ENCODE peak calls at places on chromosomes 6 and 20, in ten cellular contexts. L, V, E, K, O, X, T, Q, C and S are unnamed samples.
A peak's percentile ranks its signal among the peaks of the same experiment; 100 is the strongest.

GRCh38 chr6:112253842-112254816 is at the start of gene LAMA4:
- DNase-seq in C (peak; percentile 79), T (peak; percentile 87), V (peak; percentile 21), X (peak; percentile 52), Q (no peak), O (peak; percentile 49), E (peak; percentile 46), K (peak; percentile 58), L (no peak), S (peak; percentile 25)

GRCh38 chr6:73028124-73028766 is 197.1 kb downstream of the KHDC1L start:
- DNase-seq in L (no peak), E (peak; percentile 7), O (no peak), K (no peak), T (no peak), X (no peak), C (no peak), Q (no peak), V (no peak), S (no peak)

GRCh38 chr6:124960757-124961467 is 1.3 kb upstream of the RNF217 start:
- DNase-seq in V (no peak), C (peak; percentile 20), O (no peak), K (no peak), Q (no peak), T (no peak), L (no peak), E (no peak), X (no peak), S (no peak)

GRCh38 chr6:107132330-107132954 is 17.1 kb upstream of the BEND3 start:
- DNase-seq in O (no peak), K (no peak), E (peak; percentile 31), X (no peak), Q (peak; percentile 19), V (peak; percentile 16), L (no peak), C (no peak), T (peak; percentile 26), S (peak; percentile 37)

GRCh38 chr20:53597085-53597482 is 3.4 kb upstream of the ZNF217 start:
- DNase-seq in V (no peak), L (no peak), C (no peak), E (no peak), O (no peak), K (no peak), X (peak; percentile 82), Q (no peak), T (peak; percentile 64), S (no peak)

GRCh38 chr6:44655368-44656342 is 268.1 kb downstream of the CDC5L start:
- DNase-seq in C (peak; percentile 80), K (peak; percentile 85), X (peak; percentile 84), L (peak; percentile 67), E (peak; percentile 92), Q (peak; percentile 65), T (peak; percentile 64), O (peak; percentile 73), V (peak; percentile 4), S (peak; percentile 82)

GRCh38 chr6:27593861-27594260 is 121.0 kb upstream of the ZNF184 start:
- DNase-seq in E (no peak), V (no peak), K (peak; percentile 34), L (no peak), Q (no peak), C (no peak), X (no peak), O (no peak), T (no peak), S (no peak)

GRCh38 chr6:1382331-1382882 is 7.0 kb upstream of the FOXF2 start:
- DNase-seq in E (no peak), C (no peak), X (no peak), O (no peak), T (no peak), Q (no peak), V (no peak), L (no peak), K (peak; percentile 46), S (no peak)

GRCh38 chr6:10567256-10568041 is 46.3 kb downstream of the GCNT2 start:
- DNase-seq in C (no peak), T (no peak), E (no peak), K (no peak), Q (no peak), X (no peak), V (no peak), L (no peak), O (no peak), S (no peak)

GRCh38 chr20:62623488-62624324 is 18.6 kb upstream of the SLCO4A1 start:
- DNase-seq in Q (no peak), O (peak; percentile 100), K (peak; percentile 73), E (peak; percentile 65), L (peak; percentile 75), T (peak; percentile 93), X (peak; percentile 85), V (no peak), C (peak; percentile 75), S (peak; percentile 96)

GRCh38 chr20:45968081-45968671 is 3.8 kb downstream of the ZNF335 start:
- DNase-seq in C (no peak), V (no peak), O (no peak), K (no peak), L (no peak), X (no peak), Q (no peak), T (no peak), E (no peak), S (no peak)

GRCh38 chr6:139060332-139060731 is 31.8 kb downstream of the ABRACL start:
- DNase-seq in V (no peak), C (peak; percentile 93), T (peak; percentile 94), L (no peak), X (peak; percentile 88), K (no peak), O (no peak), Q (no peak), E (no peak), S (no peak)

GRCh38 chr6:51025082-51025777 is 206.6 kb downstream of the TFAP2B start:
- DNase-seq in Q (no peak), V (no peak), L (no peak), O (peak; percentile 50), E (no peak), C (peak; percentile 45), T (peak; percentile 79), K (no peak), X (no peak), S (no peak)